ENCODE peak calls at places on chromosomes 4 and X, in five cellular contexts. C, D, O, R and Q are unnamed samples.

GRCh38 chr4:116952530-116953108 is 132.8 kb downstream of the TRAM1L1 start:
- DNase-seq in C (no peak), D (no peak), O (no peak), R (no peak), Q (no peak)

GRCh38 chr4:183905081-183905592 is at the start of gene STOX2:
- DNase-seq in C (peak; percentile 58), D (peak; percentile 55), O (peak; percentile 55), R (peak; percentile 84), Q (peak; percentile 48)

GRCh38 chrX:786441-786881 is 155.9 kb downstream of the SHOX start:
- DNase-seq in C (no peak), D (no peak), O (no peak), R (no peak), Q (no peak)

GRCh38 chr4:24770111-24770584 is 25.2 kb upstream of the SOD3 start:
- DNase-seq in C (peak; percentile 87), D (peak; percentile 97), O (peak; percentile 22), R (no peak), Q (peak; percentile 46)

GRCh38 chr4:170580651-170581050 is 490.9 kb upstream of the AADAT start:
- DNase-seq in C (no peak), D (no peak), O (no peak), R (no peak), Q (no peak)

GRCh38 chrX:56564921-56565861 is 1.8 kb downstream of the UBQLN2 start:
- DNase-seq in C (no peak), D (peak; percentile 5), O (no peak), R (no peak), Q (no peak)

GRCh38 chr4:95877636-95878035 is 37.7 kb downstream of the PDHA2 start:
- DNase-seq in C (peak; percentile 68), D (no peak), O (no peak), R (no peak), Q (no peak)

GRCh38 chr4:87365348-87365747 is 25.6 kb downstream of the HSD17B11 start:
- DNase-seq in C (no peak), D (no peak), O (no peak), R (no peak), Q (no peak)

GRCh38 chr4:89994176-89994873 is 99.7 kb downstream of the MMRN1 start:
- DNase-seq in C (no peak), D (no peak), O (no peak), R (no peak), Q (no peak)

GRCh38 chr4:125111352-125111751 is 203.4 kb upstream of the FAT4 start:
- DNase-seq in C (no peak), D (no peak), O (no peak), R (no peak), Q (no peak)

GRCh38 chr4:6199344-6199921 is 916 bp downstream of the JAKMIP1 start:
- DNase-seq in C (no peak), D (no peak), O (peak; percentile 6), R (no peak), Q (peak; percentile 7)

GRCh38 chrX:71895607-71896006 is 15.0 kb upstream of the NHSL2 start:
- DNase-seq in C (no peak), D (no peak), O (no peak), R (no peak), Q (no peak)

GRCh38 chrX:152810403-152810802 is 20.2 kb downstream of the CETN2 start:
- DNase-seq in C (no peak), D (no peak), O (no peak), R (no peak), Q (no peak)

GRCh38 chr4:139921551-139922184 is 232.3 kb downstream of the MAML3 start:
- DNase-seq in C (no peak), D (no peak), O (no peak), R (peak; percentile 65), Q (no peak)

GRCh38 chr4:147423229-147423628 is 57.7 kb upstream of the EDNRA start:
- DNase-seq in C (no peak), D (no peak), O (no peak), R (no peak), Q (no peak)

GRCh38 chr4:9812530-9813340 is 31.3 kb downstream of the DRD5 start:
- DNase-seq in C (no peak), D (no peak), O (no peak), R (no peak), Q (peak; percentile 8)

GRCh38 chr4:158176108-158176507 is 3.3 kb upstream of the GASK1B start:
- DNase-seq in C (peak; percentile 74), D (peak; percentile 57), O (no peak), R (peak; percentile 80), Q (peak; percentile 62)

GRCh38 chr4:63348735-63349673 is 1060.2 kb downstream of the TECRL start:
- DNase-seq in C (no peak), D (no peak), O (no peak), R (no peak), Q (no peak)

GRCh38 chr4:25865586-25865985 is 2.8 kb upstream of the SEL1L3 start:
- DNase-seq in C (peak; percentile 99), D (no peak), O (no peak), R (no peak), Q (peak; percentile 55)

GRCh38 chrX:68147848-68148247 is 285.4 kb downstream of the OPHN1 start:
- DNase-seq in C (no peak), D (no peak), O (no peak), R (no peak), Q (no peak)

GRCh38 chrX:13283512-13283911 is 36.3 kb downstream of the ATXN3L start:
- DNase-seq in C (no peak), D (no peak), O (no peak), R (no peak), Q (peak; percentile 24)

GRCh38 chr4:185811509-185812364 is at the start of gene SORBS2:
- DNase-seq in C (peak; percentile 81), D (peak; percentile 25), O (no peak), R (peak; percentile 79), Q (peak; percentile 60)

GRCh38 chrX:108199691-108200090 is 108.1 kb downstream of the ATG4A start:
- DNase-seq in C (peak; percentile 43), D (peak; percentile 22), O (no peak), R (no peak), Q (peak; percentile 50)

GRCh38 chrX:97310373-97310772 is 426.7 kb downstream of the RPA4 start:
- DNase-seq in C (peak; percentile 55), D (peak; percentile 14), O (no peak), R (no peak), Q (peak; percentile 3)

GRCh38 chrX:71911731-71912050 is 1.0 kb downstream of the NHSL2 start:
- DNase-seq in C (no peak), D (no peak), O (no peak), R (no peak), Q (no peak)

GRCh38 chrX:72621619-72622485 is 49.2 kb upstream of the HDAC8 start:
- DNase-seq in C (peak; percentile 64), D (peak; percentile 61), O (no peak), R (no peak), Q (peak; percentile 68)

GRCh38 chr4:72505314-72505744 is 63.7 kb downstream of the ADAMTS3 start:
- DNase-seq in C (peak; percentile 72), D (peak; percentile 58), O (peak; percentile 16), R (no peak), Q (peak; percentile 65)
- TF ChIP-seq CTCF in C (peak; percentile 89), D (peak; percentile 78), O (peak; percentile 71), R (peak; percentile 75), Q (peak; percentile 85)

DNA sequence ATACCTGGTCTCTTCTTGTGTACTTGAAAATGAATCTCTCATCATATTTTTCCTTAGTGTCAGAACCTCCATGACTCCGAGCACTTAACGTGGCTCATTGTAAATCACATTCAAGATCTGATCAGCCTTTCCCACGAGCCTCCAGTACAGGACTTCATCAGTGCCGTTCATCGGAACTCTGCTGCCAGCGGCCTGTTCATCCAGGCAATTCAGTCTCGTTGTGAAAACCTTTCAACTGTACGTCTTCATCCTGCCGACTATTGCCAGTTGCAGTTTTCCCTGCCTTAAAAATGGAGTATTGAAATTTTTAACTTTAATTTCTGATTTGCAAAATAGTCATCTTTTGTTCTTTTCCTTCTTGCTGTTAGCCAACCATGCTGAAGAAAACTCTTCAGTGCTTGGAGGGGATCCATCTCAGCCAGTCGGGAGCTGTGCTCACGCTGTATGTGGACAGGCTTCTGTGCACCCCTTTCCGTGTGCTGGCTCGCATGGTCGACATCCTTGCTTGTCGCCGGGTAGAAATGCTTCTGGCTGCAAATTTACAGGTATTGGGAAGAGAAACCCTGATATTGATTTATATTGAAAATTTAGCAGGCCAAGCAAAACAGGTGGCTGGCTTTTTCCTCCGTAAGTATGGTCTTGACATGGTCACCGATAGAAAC is 42.4 kb upstream of the MSANTD1 start:
- DNase-seq in C (no peak), D (no peak), O (no peak), R (no peak), Q (no peak)
- TF ChIP-seq CTCF in C (no peak), D (no peak), O (no peak), R (no peak), Q (no peak)

GRCh38 chrX:85111347-85111746 is 107.7 kb downstream of the APOOL start:
- DNase-seq in C (peak; percentile 10), D (peak; percentile 5), O (no peak), R (no peak), Q (peak; percentile 25)

GRCh38 chrX:85108165-85108564 is 104.5 kb downstream of the APOOL start:
- DNase-seq in C (peak; percentile 70), D (no peak), O (no peak), R (no peak), Q (no peak)

GRCh38 chrX:85112270-85112669 is 108.6 kb downstream of the APOOL start:
- DNase-seq in C (no peak), D (no peak), O (no peak), R (no peak), Q (no peak)

GRCh38 chrX:85107407-85107806 is 103.7 kb downstream of the APOOL start:
- DNase-seq in C (peak; percentile 81), D (no peak), O (no peak), R (no peak), Q (no peak)

GRCh38 chrX:85109235-85109634 is 105.6 kb downstream of the APOOL start:
- DNase-seq in C (no peak), D (no peak), O (no peak), R (no peak), Q (peak; percentile 32)
- TF ChIP-seq CTCF in C (no peak), D (peak; percentile 38), O (no peak), R (peak; percentile 24), Q (peak; percentile 59)

GRCh38 chr4:74041418-74041817 is 2.9 kb upstream of the CXCL3 start:
- DNase-seq in C (no peak), D (no peak), O (no peak), R (no peak), Q (no peak)

GRCh38 chr4:74037076-74037475 is 1.4 kb downstream of the CXCL3 start:
- DNase-seq in C (no peak), D (no peak), O (no peak), R (no peak), Q (no peak)

GRCh38 chr4:74039065-74039763 is 725 bp upstream of the CXCL3 start:
- DNase-seq in C (no peak), D (peak; percentile 16), O (no peak), R (no peak), Q (peak; percentile 54)

GRCh38 chr4:74042681-74043080 is 4.2 kb upstream of the CXCL3 start:
- DNase-seq in C (no peak), D (no peak), O (no peak), R (no peak), Q (no peak)

GRCh38 chr4:74038161-74039064 is at the start of gene CXCL3:
- DNase-seq in C (peak; percentile 49), D (peak; percentile 40), O (peak; percentile 72), R (peak; percentile 94), Q (peak; percentile 78)
- TF ChIP-seq CTCF in C (no peak), D (peak; percentile 48), O (peak; percentile 51), R (peak; percentile 43), Q (no peak)